ENCODE peak calls at places on chromosomes 11 and 22, in nine cellular contexts. N is fibroblast of pulmonary artery, B is endothelial cell, I is endodermal cell, G is HFFc6, O is IMR-90, Z is dorsolateral prefrontal cortex, Y is thoracic aorta, J is pancreas. V is an unnamed sample.

GRCh38 chr11:64179221-64179620 is 6.8 kb upstream of the STIP1 start:
- DNase-seq in N (no peak), B (no peak), I (no peak), G (no peak), O (no peak), Z (no peak), Y (no peak), J (no peak), V (no peak)

GRCh38 chr11:119185916-119186634 is 800 bp downstream of the NHERF4 start:
- DNase-seq in N (no peak), B (no peak), I (no peak), G (no peak), O (no peak), Z (no peak), Y (no peak), J (no peak), V (no peak)

GRCh38 chr11:125244166-125244565 is 79.6 kb downstream of the PKNOX2 start:
- DNase-seq in N (no peak), B (no peak), I (no peak), G (no peak), O (no peak), Z (no peak), Y (no peak), J (no peak), V (no peak)

GRCh38 chr11:100205926-100206325 is 481.2 kb upstream of the ARHGAP42 start:
- DNase-seq in N (no peak), B (no peak), I (no peak), G (no peak), O (no peak), Z (no peak), Y (no peak), J (no peak), V (peak)

GRCh38 chr22:35959121-35959800 is 69.4 kb downstream of the RBFOX2 start:
- DNase-seq in N (no peak), B (no peak), I (no peak), G (no peak), O (no peak), Z (no peak), Y (no peak), J (no peak), V (no peak)

GRCh38 chr11:80443177-80443576 is 1002.3 kb upstream of the TENM4 start:
- DNase-seq in N (peak), B (no peak), I (no peak), G (no peak), O (no peak), Z (no peak), Y (no peak), J (no peak), V (peak)

GRCh38 chr11:35907648-35908431 is 36.0 kb upstream of the LDLRAD3 start:
- DNase-seq in N (peak), B (no peak), I (no peak), G (peak), O (peak), Z (no peak), Y (no peak), J (peak), V (peak)

GRCh38 chr11:65609236-65609635 is 4.8 kb downstream of the MAP3K11 start:
- DNase-seq in N (peak), B (no peak), I (no peak), G (no peak), O (no peak), Z (no peak), Y (no peak), J (no peak), V (no peak)

GRCh38 chr11:93081694-93082093 is 112.2 kb downstream of the MTNR1B start:
- DNase-seq in N (no peak), B (no peak), I (peak), G (no peak), O (no peak), Z (no peak), Y (no peak), J (no peak), V (no peak)

GRCh38 chr11:20584093-20584774 is 15.2 kb upstream of the SLC6A5 start:
- DNase-seq in N (no peak), B (no peak), I (no peak), G (peak), O (no peak), Z (no peak), Y (no peak), J (no peak), V (peak)

GRCh38 chr11:21604564-21604963 is 588.3 kb upstream of the ANO5 start:
- DNase-seq in N (no peak), B (no peak), I (no peak), G (no peak), O (no peak), Z (no peak), Y (no peak), J (no peak), V (no peak)

GRCh38 chr11:72573380-72573949 is 100.8 kb downstream of the PDE2A start:
- DNase-seq in N (peak), B (peak), I (peak), G (peak), O (peak), Z (no peak), Y (no peak), J (peak), V (peak)

GRCh38 chr11:27991731-27992130 is 116.2 kb downstream of the KIF18A start:
- DNase-seq in N (peak), B (no peak), I (no peak), G (no peak), O (peak), Z (no peak), Y (no peak), J (no peak), V (no peak)

GRCh38 chr11:96341237-96342130 is 1.5 kb downstream of the MAML2 start:
- DNase-seq in N (peak), B (peak), I (peak), G (peak), O (peak), Z (no peak), Y (no peak), J (peak), V (peak)

GRCh38 chr11:117042689-117043088 is 55.5 kb downstream of the SIK3 start:
- DNase-seq in N (no peak), B (no peak), I (no peak), G (no peak), O (no peak), Z (no peak), Y (no peak), J (no peak), V (no peak)

GRCh38 chr22:25183959-25184619 is 15.6 kb upstream of the CRYBB3 start:
- DNase-seq in N (no peak), B (no peak), I (no peak), G (no peak), O (no peak), Z (no peak), Y (no peak), J (no peak), V (no peak)

GRCh38 chr11:104159356-104159755 is 4.6 kb downstream of the PDGFD start:
- DNase-seq in N (no peak), B (no peak), I (no peak), G (no peak), O (peak), Z (no peak), Y (no peak), J (no peak), V (peak)

GRCh38 chr11:70542406-70542805 is 144.1 kb downstream of the CTTN start:
- DNase-seq in N (no peak), B (no peak), I (no peak), G (no peak), O (no peak), Z (no peak), Y (no peak), J (no peak), V (no peak)

GRCh38 chr11:128814856-128815705 is 52.0 kb downstream of the KCNJ1 start:
- DNase-seq in N (peak), B (peak), I (peak), G (peak), O (peak), Z (no peak), Y (no peak), J (peak), V (peak)

GRCh38 chr11:12754582-12755250 is 80.5 kb downstream of the TEAD1 start:
- DNase-seq in N (no peak), B (no peak), I (no peak), G (no peak), O (no peak), Z (no peak), Y (no peak), J (no peak), V (peak)

GRCh38 chr11:79400717-79401330 is 40.0 kb downstream of the TENM4 start:
- DNase-seq in N (peak), B (peak), I (peak), G (peak), O (peak), Z (peak), Y (no peak), J (peak), V (peak)

GRCh38 chr11:120179071-120179672 is 31.7 kb upstream of the OAF start:
- DNase-seq in N (no peak), B (no peak), I (no peak), G (no peak), O (no peak), Z (no peak), Y (no peak), J (peak), V (no peak)

GRCh38 chr11:109034341-109034696 is 369.4 kb downstream of the DDX10 start:
- DNase-seq in N (peak), B (no peak), I (no peak), G (peak), O (peak), Z (no peak), Y (no peak), J (no peak), V (no peak)

GRCh38 chr11:96340555-96340885 is 2.5 kb downstream of the MAML2 start:
- DNase-seq in N (peak), B (no peak), I (no peak), G (no peak), O (peak), Z (no peak), Y (no peak), J (no peak), V (no peak)

GRCh38 chr11:72750556-72751292 is 1.5 kb downstream of the ARAP1 start:
- DNase-seq in N (no peak), B (no peak), I (no peak), G (no peak), O (no peak), Z (no peak), Y (no peak), J (no peak), V (no peak)

GRCh38 chr22:33090836-33091235 is 32.7 kb upstream of the SYN3 start:
- DNase-seq in N (no peak), B (no peak), I (no peak), G (no peak), O (no peak), Z (no peak), Y (no peak), J (no peak), V (no peak)

GRCh38 chr11:58606930-58607714 is 15.3 kb upstream of the CNTF start:
- DNase-seq in N (no peak), B (no peak), I (no peak), G (no peak), O (no peak), Z (no peak), Y (no peak), J (no peak), V (no peak)

GRCh38 chr22:24954114-24954463 is 1.6 kb downstream of the KIAA1671 start:
- DNase-seq in N (no peak), B (no peak), I (peak), G (no peak), O (no peak), Z (no peak), Y (no peak), J (no peak), V (no peak)

GRCh38 chr11:31995031-31995430 is 95.8 kb upstream of the RCN1 start:
- DNase-seq in N (no peak), B (no peak), I (no peak), G (no peak), O (no peak), Z (no peak), Y (no peak), J (no peak), V (no peak)

GRCh38 chr11:43367382-43368178 is 8.9 kb downstream of the TTC17 start:
- DNase-seq in N (peak), B (no peak), I (no peak), G (no peak), O (peak), Z (no peak), Y (no peak), J (no peak), V (peak)

GRCh38 chr11:61919113-61919840 is 1.9 kb upstream of the RAB3IL1 start:
- DNase-seq in N (no peak), B (no peak), I (peak), G (no peak), O (no peak), Z (no peak), Y (no peak), J (no peak), V (no peak)

GRCh38 chr11:15848769-15849168 is 507.6 kb downstream of the SOX6 start:
- DNase-seq in N (no peak), B (no peak), I (no peak), G (no peak), O (no peak), Z (no peak), Y (no peak), J (no peak), V (no peak)

GRCh38 chr11:70556884-70557741 is 158.8 kb downstream of the CTTN start:
- DNase-seq in N (no peak), B (no peak), I (no peak), G (no peak), O (no peak), Z (no peak), Y (no peak), J (no peak), V (peak)

GRCh38 chr11:95994340-95994728 is 70.4 kb upstream of the MTMR2 start:
- DNase-seq in N (no peak), B (no peak), I (no peak), G (no peak), O (no peak), Z (no peak), Y (no peak), J (no peak), V (no peak)

GRCh38 chr11:119672597-119672996 is 56.4 kb downstream of the NECTIN1 start:
- DNase-seq in N (no peak), B (no peak), I (no peak), G (no peak), O (no peak), Z (no peak), Y (no peak), J (no peak), V (no peak)

GRCh38 chr22:29481265-29482000 is 1.4 kb downstream of the NEFH start:
- DNase-seq in N (peak), B (peak), I (peak), G (no peak), O (no peak), Z (no peak), Y (no peak), J (peak), V (no peak)

GRCh38 chr22:47199261-47199948 is 437.0 kb downstream of the TBC1D22A start:
- DNase-seq in N (no peak), B (no peak), I (peak), G (no peak), O (no peak), Z (peak), Y (no peak), J (no peak), V (no peak)

GRCh38 chr22:46750530-46750800 is 12.0 kb upstream of the TBC1D22A start:
- DNase-seq in N (no peak), B (no peak), I (no peak), G (no peak), O (no peak), Z (no peak), Y (no peak), J (no peak), V (no peak)

GRCh38 chr22:33073989-33074391 is 15.8 kb upstream of the SYN3 start:
- DNase-seq in N (peak), B (no peak), I (no peak), G (peak), O (no peak), Z (no peak), Y (no peak), J (no peak), V (peak)

GRCh38 chr11:113272927-113273615 is 41.3 kb upstream of the TTC12 start:
- DNase-seq in N (no peak), B (no peak), I (no peak), G (no peak), O (no peak), Z (no peak), Y (no peak), J (no peak), V (no peak)

GRCh38 chr11:113273720-113274119 is 40.7 kb upstream of the TTC12 start:
- DNase-seq in N (no peak), B (no peak), I (peak), G (no peak), O (no peak), Z (no peak), Y (no peak), J (no peak), V (no peak)

GRCh38 chr11:113272281-113272680 is 42.1 kb upstream of the TTC12 start:
- DNase-seq in N (no peak), B (no peak), I (no peak), G (no peak), O (no peak), Z (no peak), Y (no peak), J (no peak), V (no peak)

GRCh38 chr11:113275602-113276001 is 38.8 kb upstream of the TTC12 start:
- DNase-seq in N (no peak), B (no peak), I (no peak), G (no peak), O (no peak), Z (no peak), Y (no peak), J (no peak), V (no peak)

GRCh38 chr11:113274708-113275582 is 39.4 kb upstream of the TTC12 start:
- DNase-seq in N (peak), B (peak), I (peak), G (no peak), O (no peak), Z (no peak), Y (no peak), J (no peak), V (peak)
- TF ChIP-seq CTCF in N (peak), B (peak), I (peak), G (no peak), O (no peak), Z (no peak), Y (no peak), J (no peak), V (peak)

GRCh38 chr22:41831383-41831782 is 1.5 kb upstream of the SREBF2 start:
- DNase-seq in N (peak), B (no peak), I (no peak), G (no peak), O (no peak), Z (no peak), Y (no peak), J (no peak), V (no peak)

GRCh38 chr22:41833369-41834004 is 582 bp downstream of the SREBF2 start:
- DNase-seq in N (peak), B (peak), I (peak), G (no peak), O (no peak), Z (peak), Y (no peak), J (peak), V (no peak)

GRCh38 chr22:41834005-41834975 is 1.4 kb downstream of the SREBF2 start:
- DNase-seq in N (no peak), B (no peak), I (no peak), G (no peak), O (no peak), Z (no peak), Y (no peak), J (no peak), V (no peak)

GRCh38 chr22:41831828-41832552 is 915 bp upstream of the SREBF2 start:
- DNase-seq in N (no peak), B (no peak), I (no peak), G (no peak), O (peak), Z (no peak), Y (no peak), J (no peak), V (no peak)

GRCh38 chr22:41832553-41833368 is at the start of gene SREBF2:
- DNase-seq in N (peak), B (peak), I (peak), G (peak), O (peak), Z (peak), Y (peak), J (peak), V (peak)
- TF ChIP-seq CTCF in N (no peak), B (no peak), I (no peak), G (peak), O (no peak), Z (no peak), Y (no peak), J (no peak), V (no peak)

DNA sequence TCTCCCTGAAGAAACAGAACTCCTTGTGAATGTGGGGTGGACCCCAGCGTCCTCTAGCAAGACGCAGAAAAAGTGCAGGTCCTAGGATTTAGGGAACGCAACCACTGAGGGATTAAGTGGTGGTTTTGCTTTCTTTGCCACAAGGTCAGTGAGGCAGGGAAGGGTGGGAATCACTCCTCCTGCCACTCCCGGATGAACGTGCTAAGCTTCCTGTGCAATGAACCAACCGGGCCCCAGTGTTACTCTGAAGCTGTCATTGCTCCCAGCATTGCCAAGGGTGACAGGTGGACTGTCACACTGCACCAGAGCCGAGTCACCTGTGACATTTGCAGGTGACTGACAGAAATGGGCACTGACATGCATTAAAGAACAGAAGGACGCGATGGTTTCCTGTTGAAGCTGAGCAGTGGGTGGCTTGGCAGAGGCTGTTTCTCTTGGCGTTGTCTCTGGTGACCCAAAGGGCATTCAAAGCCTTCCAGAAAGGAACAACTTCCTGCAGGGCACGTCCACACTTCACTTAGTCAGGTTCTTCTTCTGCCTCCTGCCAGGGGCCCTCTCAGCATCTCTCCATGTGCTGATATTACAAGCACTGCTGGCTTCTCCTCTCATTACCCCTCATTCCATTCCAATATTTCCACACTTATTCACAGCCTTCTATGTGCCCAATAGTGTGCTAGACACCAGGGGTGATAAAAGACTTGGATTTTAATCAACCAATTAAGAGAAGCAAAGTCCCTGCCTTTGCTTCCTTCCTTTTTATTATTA is 9.7 kb downstream of the KIRREL3 start:
- DNase-seq in N (peak), B (no peak), I (no peak), G (peak), O (peak), Z (no peak), Y (no peak), J (no peak), V (no peak)
- TF ChIP-seq CTCF in N (no peak), B (peak), I (peak), G (peak), O (no peak), Z (no peak), Y (no peak), J (no peak), V (no peak)

DNA sequence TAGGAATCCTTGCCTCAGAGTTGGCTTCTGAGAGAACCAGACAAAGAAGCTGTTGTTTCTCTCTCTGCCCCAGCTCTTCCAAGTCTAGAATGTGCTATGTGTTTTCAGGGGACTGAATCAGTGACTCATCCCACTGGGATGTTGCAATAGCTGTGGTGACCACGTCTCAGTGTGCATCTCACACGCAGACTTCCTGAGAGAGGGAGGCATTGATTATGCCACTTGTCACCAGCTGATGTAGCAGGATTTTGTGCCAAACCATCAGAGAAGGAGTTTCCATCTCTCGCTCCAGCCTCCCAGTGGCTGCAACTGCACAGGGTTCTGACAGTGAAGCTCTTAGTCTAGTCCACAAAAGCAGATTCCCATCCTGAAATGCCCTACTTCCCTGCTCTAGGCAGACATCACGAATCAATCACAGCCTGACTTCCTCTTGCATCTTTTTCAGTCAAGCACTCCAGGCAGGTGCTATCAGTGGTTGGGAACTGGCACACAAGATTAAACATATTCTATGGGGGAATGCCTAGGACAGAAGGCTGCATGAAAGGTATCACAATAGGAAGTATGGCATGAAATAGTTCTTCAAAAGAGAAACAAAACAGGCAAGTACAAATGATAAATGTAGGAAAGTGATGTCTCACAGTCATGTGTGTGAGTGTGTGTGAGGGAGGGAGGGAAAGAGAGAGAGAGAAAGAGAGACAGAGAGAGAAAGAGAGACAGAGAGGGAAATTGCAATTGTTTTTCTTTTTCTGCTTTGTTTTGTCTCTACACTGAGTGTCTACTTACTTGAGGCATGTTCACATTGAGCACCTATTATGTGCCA is 456.0 kb downstream of the MIAT start:
- DNase-seq in N (peak), B (no peak), I (no peak), G (peak), O (peak), Z (peak), Y (peak), J (peak), V (peak)
- TF ChIP-seq CTCF in N (peak), B (no peak), I (no peak), G (no peak), O (no peak), Z (no peak), Y (no peak), J (no peak), V (no peak)

V was measured in epithelial cell of esophagus.